ENCODE peak calls at places on chromosome 4, in seven cellular contexts. C is body of pancreas, A is heart left ventricle, G is AG10803, D is thoracic aorta, B is AG04450, W is fibroblast of pulmonary artery. I is an unnamed sample.

GRCh38 chr4:25984796-25985195 is 70.8 kb downstream of the SMIM20 start:
- DNase-seq in C (no peak), B (no peak), G (no peak), D (no peak), W (no peak), A (no peak), I (no peak)

GRCh38 chr4:173370130-173370476 is 651 bp upstream of the SAP30 start:
- DNase-seq in A (peak; percentile 71), B (no peak), C (no peak), D (peak; percentile 60), W (no peak), G (no peak), I (peak; percentile 62)

GRCh38 chr4:118911162-118911791 is 22.6 kb downstream of the SYNPO2 start:
- DNase-seq in C (no peak), G (peak; percentile 50), W (peak; percentile 22), A (no peak), B (no peak), D (no peak), I (no peak)

GRCh38 chr4:101115841-101116240 is 231.5 kb downstream of the PPP3CA start:
- DNase-seq in A (no peak), C (no peak), G (no peak), B (no peak), W (no peak), D (no peak), I (no peak)

GRCh38 chr4:156362581-156362980 is 408.9 kb upstream of the CTSO start:
- DNase-seq in W (no peak), C (no peak), G (peak; percentile 50), D (no peak), B (no peak), A (no peak), I (no peak)

GRCh38 chr4:92387459-92388069 is 83.8 kb downstream of the GRID2 start:
- DNase-seq in G (peak; percentile 11), W (peak; percentile 77), B (peak; percentile 8), D (no peak), A (no peak), C (peak; percentile 27), I (no peak)

GRCh38 chr4:40665844-40666243 is 36.2 kb upstream of the RBM47 start:
- DNase-seq in A (no peak), W (no peak), B (no peak), G (no peak), D (no peak), C (no peak), I (no peak)

GRCh38 chr4:150078041-150078995 is at the start of gene DCLK2:
- DNase-seq in B (peak; percentile 76), C (peak; percentile 74), D (peak; percentile 52), W (peak; percentile 91), A (peak; percentile 89), G (peak; percentile 92), I (no peak)

GRCh38 chr4:145061325-145061920 is 36.6 kb downstream of the ANAPC10 start:
- DNase-seq in A (no peak), W (peak; percentile 86), D (no peak), G (peak; percentile 63), B (peak; percentile 15), C (no peak), I (no peak)

GRCh38 chr4:149884046-149884445 is 68.4 kb upstream of the IQCM start:
- DNase-seq in B (no peak), G (peak; percentile 82), A (peak; percentile 14), C (no peak), W (peak; percentile 16), D (no peak), I (no peak)

GRCh38 chr4:3440979-3441500 is 728 bp upstream of the HGFAC start:
- DNase-seq in A (no peak), D (no peak), W (peak; percentile 8), C (no peak), B (no peak), G (peak; percentile 26), I (no peak)

GRCh38 chr4:544386-545105 is 31.5 kb downstream of the TMEM271 start:
- DNase-seq in C (no peak), A (no peak), W (no peak), B (no peak), G (no peak), D (no peak), I (no peak)

GRCh38 chr4:64713256-64713840 is 304.1 kb upstream of the TECRL start:
- DNase-seq in B (no peak), G (peak; percentile 24), A (no peak), W (peak; percentile 35), C (no peak), D (no peak), I (no peak)

GRCh38 chr4:170464614-170465197 is 374.9 kb upstream of the AADAT start:
- DNase-seq in B (no peak), G (no peak), W (no peak), A (no peak), C (no peak), D (no peak), I (no peak)

GRCh38 chr4:120718979-120719566 is 203.5 kb downstream of the PRDM5 start:
- DNase-seq in A (peak; percentile 30), B (peak; percentile 8), D (no peak), G (peak; percentile 67), C (no peak), W (peak; percentile 67), I (no peak)

GRCh38 chr4:78396613-78397291 is 154.8 kb upstream of the ANXA3 start:
- DNase-seq in B (no peak), W (no peak), G (no peak), D (no peak), A (no peak), C (no peak), I (no peak)
- H3K4me3 ChIP-seq in B (no peak overlapping the region), W (no peak overlapping the region), G (no peak overlapping the region), D (no peak overlapping the region), A (no peak overlapping the region), C (no peak overlapping the region), I (no peak overlapping the region)

DNA sequence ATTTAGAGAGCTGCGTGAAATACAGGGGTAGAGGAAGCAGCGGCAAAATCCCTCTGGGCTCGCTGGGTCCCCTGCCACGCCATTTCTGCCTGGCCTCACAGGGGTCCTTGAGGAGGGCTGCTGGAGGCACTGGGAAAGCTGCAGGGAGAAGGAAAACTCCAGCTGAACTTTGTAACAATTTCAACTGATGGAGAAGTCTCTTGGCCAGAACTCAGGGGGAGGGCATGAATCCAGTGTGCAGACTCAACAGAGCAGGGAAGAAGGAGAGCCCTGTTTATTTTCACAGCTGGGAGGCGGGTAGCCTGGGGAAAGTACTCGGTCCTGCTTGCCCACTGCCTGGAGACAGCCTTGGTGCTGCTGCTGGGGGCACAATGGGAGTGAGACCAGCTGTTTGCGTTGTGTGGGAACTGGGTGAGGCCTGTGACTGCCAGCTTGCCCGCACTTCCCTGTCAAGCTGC is 93.2 kb upstream of the MAPK10 start:
- DNase-seq in B (peak; percentile 51), C (peak; percentile 45), A (peak; percentile 15), W (peak; percentile 36), D (no peak), G (no peak), I (no peak)
- H3K4me3 ChIP-seq in B (peak overlapping the region; percentile 61), C (no peak overlapping the region), A (peak overlapping the region; percentile 62), W (peak overlapping the region; percentile 56), D (peak overlapping the region; percentile 76), G (no peak overlapping the region), I (peak overlapping the region; percentile 62)

GRCh38 chr4:76383001-76383400 is 37.9 kb downstream of the CCDC158 start:
- DNase-seq in C (no peak), D (no peak), W (no peak), A (no peak), B (no peak), G (no peak), I (no peak)
- H3K4me3 ChIP-seq in C (no peak overlapping the region), D (no peak overlapping the region), W (no peak overlapping the region), A (no peak overlapping the region), B (no peak overlapping the region), G (no peak overlapping the region), I (no peak overlapping the region)

GRCh38 chr4:168835880-168836454 is 174.1 kb downstream of the CBR4 start:
- DNase-seq in B (no peak), W (no peak), G (no peak), D (no peak), A (no peak), C (no peak), I (no peak)
- H3K4me3 ChIP-seq in B (peak overlapping the region; percentile 30), W (no peak overlapping the region), G (no peak overlapping the region), D (peak overlapping the region; percentile 98), A (no peak overlapping the region), C (no peak overlapping the region), I (peak overlapping the region; percentile 75)

GRCh38 chr4:126915999-126916625 is 716.6 kb upstream of the INTU start:
- DNase-seq in W (peak; percentile 28), C (no peak), D (no peak), B (no peak), A (no peak), G (peak; percentile 54), I (no peak)

GRCh38 chr4:126916626-126917140 is 716.1 kb upstream of the INTU start:
- DNase-seq in D (no peak), C (no peak), A (no peak), W (peak; percentile 65), G (peak; percentile 93), B (peak; percentile 73), I (no peak)
- H3K4me3 ChIP-seq in D (peak overlapping the region; percentile 61), C (no peak overlapping the region), A (no peak overlapping the region), W (peak overlapping the region; percentile 8), G (peak overlapping the region; percentile 39), B (peak overlapping the region; percentile 50), I (no peak overlapping the region)

GRCh38 chr4:83009529-83009928 is 1.1 kb downstream of the LIN54 start:
- DNase-seq in W (peak; percentile 35), G (peak; percentile 24), D (no peak), A (no peak), C (no peak), B (no peak), I (no peak)
- H3K4me3 ChIP-seq in W (peak overlapping the region; percentile 73), G (peak overlapping the region; percentile 84), D (peak overlapping the region; percentile 97), A (peak overlapping the region; percentile 72), C (no peak overlapping the region), B (peak overlapping the region; percentile 78), I (peak overlapping the region; percentile 96)

DNA sequence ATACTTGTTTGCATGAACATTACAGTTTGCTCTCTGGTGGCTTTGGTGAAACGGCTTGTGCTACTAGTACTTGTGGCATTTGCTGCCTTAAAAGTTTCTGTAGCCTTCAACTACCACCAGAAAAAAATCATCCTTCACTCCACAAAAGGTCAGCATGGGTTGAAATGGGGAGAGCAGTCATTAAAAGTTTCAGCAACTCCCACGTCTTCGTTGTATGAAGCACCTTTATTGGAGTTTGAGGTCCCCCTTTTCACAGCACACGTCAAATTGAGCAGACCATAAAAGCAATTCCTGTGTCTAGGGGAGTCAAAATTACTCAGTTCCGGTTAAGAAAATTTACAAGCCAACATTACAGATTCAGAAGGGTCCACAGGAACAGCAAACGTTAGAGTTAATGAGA is 23.0 kb upstream of the CCNA2 start:
- DNase-seq in C (no peak), D (no peak), B (no peak), A (no peak), G (no peak), W (no peak), I (no peak)
- H3K4me3 ChIP-seq in C (no peak overlapping the region), D (no peak overlapping the region), B (no peak overlapping the region), A (no peak overlapping the region), G (no peak overlapping the region), W (no peak overlapping the region), I (no peak overlapping the region)

GRCh38 chr4:16729361-16729760 is 169.1 kb downstream of the LDB2 start:
- DNase-seq in G (no peak), D (no peak), W (no peak), A (no peak), B (no peak), C (no peak), I (no peak)
- H3K4me3 ChIP-seq in G (no peak overlapping the region), D (no peak overlapping the region), W (no peak overlapping the region), A (no peak overlapping the region), B (no peak overlapping the region), C (no peak overlapping the region), I (no peak overlapping the region)

GRCh38 chr4:185127021-185127925 is 15.8 kb upstream of the SLC25A4 start:
- DNase-seq in W (peak; percentile 26), G (no peak), B (no peak), C (peak; percentile 25), A (no peak), D (no peak), I (no peak)
- H3K4me3 ChIP-seq in W (peak overlapping the region; percentile 59), G (peak overlapping the region; percentile 53), B (peak overlapping the region; percentile 57), C (peak overlapping the region; percentile 9), A (peak overlapping the region; percentile 65), D (peak overlapping the region; percentile 96), I (peak overlapping the region; percentile 59)

I was measured in esophagus squamous epithelium.